ENCODE peak calls at places on chromosomes 2 and 18, in nine cellular contexts. J, A, O, T, H, U, Y, N and Q are unnamed samples. For H3K4me1, the result is how much of the 10 kb centered on the place peaks cover.

GRCh38 chr2:237968048-237968862 is 1.4 kb downstream of the UBE2F start:
- DNase-seq in U (peak), H (peak), J (peak), N (peak), Y (peak), O (no peak), A (no peak), T (no peak), Q (no peak)

GRCh38 chr18:5628512-5629255 is 84.9 kb upstream of the EPB41L3 start:
- DNase-seq in N (no peak), O (no peak), U (peak), H (no peak), A (no peak), T (peak), Y (no peak), J (peak), Q (no peak)

GRCh38 chr18:74166397-74166796 is 18.1 kb downstream of the TIMM21 start:
- DNase-seq in H (no peak), A (no peak), Y (no peak), U (no peak), N (no peak), T (no peak), J (no peak), O (no peak), Q (no peak)

GRCh38 chr2:227415538-227416424 is 28.0 kb upstream of the SCYGR1 start:
- DNase-seq in T (peak), N (peak), O (no peak), U (peak), Y (no peak), J (peak), H (no peak), A (no peak), Q (no peak)

GRCh38 chr2:23691106-23691470 is 235.8 kb downstream of the ATAD2B start:
- DNase-seq in J (no peak), O (no peak), T (no peak), A (no peak), U (no peak), H (no peak), Y (no peak), N (no peak), Q (no peak)

GRCh38 chr2:162840598-162841246 is 2.2 kb upstream of the KCNH7 start:
- DNase-seq in O (peak), T (no peak), H (no peak), N (peak), A (peak), U (peak), J (peak), Y (peak), Q (peak)

GRCh38 chr2:219448776-219449476 is 14.3 kb downstream of the SPEG start:
- DNase-seq in N (no peak), H (no peak), T (no peak), O (no peak), J (no peak), A (no peak), Y (no peak), U (no peak), Q (no peak)

GRCh38 chr2:26745609-26746327 is 18.3 kb upstream of the SLC35F6 start:
- DNase-seq in O (peak), H (peak), J (peak), T (peak), N (peak), A (peak), Y (peak), U (peak), Q (peak)

GRCh38 chr2:217993055-217993645 is 9.6 kb downstream of the TNS1 start:
- DNase-seq in O (no peak), N (no peak), H (no peak), U (peak), A (no peak), J (peak), T (no peak), Y (no peak), Q (no peak)

GRCh38 chr18:46333371-46334199 is 229.4 kb downstream of the HAUS1 start:
- DNase-seq in N (no peak), A (no peak), H (no peak), Y (no peak), O (no peak), U (peak), J (peak), T (no peak), Q (no peak)

GRCh38 chr2:165815742-165816141 is 21.7 kb upstream of the GALNT3 start:
- DNase-seq in U (no peak), T (no peak), J (no peak), N (peak), O (no peak), H (no peak), A (no peak), Y (no peak), Q (no peak)

GRCh38 chr18:47881752-47882455 is 48.6 kb downstream of the SMAD2 start:
- DNase-seq in A (no peak), O (no peak), T (no peak), Y (no peak), N (no peak), H (no peak), U (peak), J (peak), Q (no peak)

GRCh38 chr2:72991439-72991725 is 74.1 kb downstream of the EMX1 start:
- DNase-seq in A (no peak), O (no peak), T (no peak), J (no peak), N (no peak), U (no peak), Y (no peak), H (no peak), Q (no peak)

GRCh38 chr18:8828798-8829197 is 123.4 kb downstream of the MTCL1 start:
- DNase-seq in A (no peak), T (peak), N (no peak), H (no peak), Y (no peak), J (no peak), O (no peak), U (no peak), Q (no peak)

GRCh38 chr2:63053889-63054725 is 3.5 kb downstream of the OTX1 start:
- DNase-seq in Y (no peak), H (no peak), U (peak), O (no peak), J (no peak), T (no peak), N (no peak), A (no peak), Q (no peak)

GRCh38 chr2:233408366-233409285 is 54.3 kb downstream of the DGKD start:
- DNase-seq in O (no peak), T (no peak), N (no peak), A (no peak), U (no peak), Y (no peak), J (no peak), H (no peak), Q (no peak)

GRCh38 chr2:214679736-214680135 is 129.7 kb downstream of the BARD1 start:
- DNase-seq in U (no peak), J (no peak), H (no peak), O (no peak), N (no peak), T (no peak), Y (no peak), A (no peak), Q (no peak)

GRCh38 chr18:77098033-77098432 is 34.5 kb downstream of the MBP start:
- DNase-seq in J (peak), N (peak), U (no peak), O (no peak), Y (no peak), H (no peak), A (no peak), T (no peak), Q (no peak)

GRCh38 chr2:179263460-179264237 is 983 bp downstream of the SESTD1 start:
- DNase-seq in T (peak), J (peak), A (peak), H (peak), N (no peak), Y (peak), U (peak), O (peak), Q (no peak)

GRCh38 chr18:22432672-22433137 is 15.0 kb upstream of the CTAGE1 start:
- DNase-seq in N (no peak), O (no peak), Y (peak), A (no peak), H (peak), J (peak), U (peak), T (no peak), Q (no peak)

GRCh38 chr18:79714531-79715240 is 35.1 kb downstream of the CTDP1 start:
- DNase-seq in H (no peak), T (peak), U (no peak), J (no peak), A (no peak), O (no peak), Y (no peak), N (no peak), Q (no peak)

GRCh38 chr2:174683392-174683759 is 80.9 kb downstream of the CHRNA1 start:
- DNase-seq in U (peak), A (no peak), J (peak), T (no peak), N (peak), H (no peak), O (no peak), Y (no peak), Q (no peak)

GRCh38 chr2:98559581-98559980 is 48.7 kb downstream of the COA5 start:
- DNase-seq in J (peak), A (no peak), Y (no peak), N (no peak), T (no peak), H (no peak), O (no peak), U (peak), Q (no peak)

GRCh38 chr2:15866563-15867193 is 73.7 kb upstream of the MYCN start:
- DNase-seq in J (no peak), Y (no peak), H (no peak), O (no peak), T (no peak), U (no peak), N (no peak), A (no peak), Q (no peak)

GRCh38 chr18:37494406-37494805 is 71.2 kb downstream of the CELF4 start:
- DNase-seq in N (no peak), J (no peak), A (no peak), O (no peak), Y (no peak), T (no peak), U (no peak), H (no peak), Q (no peak)

GRCh38 chr18:51765712-51766360 is 568.4 kb upstream of the MEX3C start:
- DNase-seq in O (no peak), Y (no peak), T (no peak), U (no peak), H (no peak), J (no peak), A (no peak), N (no peak), Q (no peak)

GRCh38 chr2:191218292-191218898 is 26.8 kb upstream of the MYO1B start:
- DNase-seq in O (peak), N (peak), A (no peak), J (peak), T (no peak), U (peak), H (peak), Y (peak), Q (peak)

GRCh38 chr18:29378739-29379138 is 1201.8 kb upstream of the CDH2 start:
- DNase-seq in Y (no peak), U (no peak), O (no peak), T (no peak), A (no peak), H (no peak), N (no peak), J (no peak), Q (no peak)

GRCh38 chr18:23906658-23907057 is 107.9 kb upstream of the TTC39C start:
- DNase-seq in Y (no peak), N (no peak), H (no peak), U (no peak), A (no peak), J (no peak), O (no peak), T (no peak), Q (no peak)

DNA sequence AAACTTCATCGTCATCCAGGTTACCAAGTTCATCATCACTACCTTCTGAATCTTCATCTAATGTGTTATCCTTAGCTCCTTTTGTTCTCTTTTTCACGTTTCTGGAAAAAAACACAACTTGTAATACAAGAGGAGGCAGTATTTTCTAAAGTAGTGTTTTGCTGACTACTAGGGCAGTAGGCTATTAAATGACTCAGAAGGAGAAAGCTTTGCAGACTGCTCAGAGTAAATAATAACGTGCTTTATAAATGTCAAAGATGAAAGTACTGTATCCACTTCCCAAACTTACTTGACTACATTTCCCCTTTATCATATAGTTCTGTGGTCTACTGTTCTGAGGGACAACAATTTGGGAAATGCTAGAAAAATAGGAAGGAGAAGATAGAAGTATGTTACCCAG is 15.6 kb downstream of the CEBPZOS start:
- DNase-seq in O (no peak), Y (no peak), J (no peak), H (no peak), T (no peak), U (no peak), N (no peak), A (no peak), Q (no peak)
- H3K4me3 ChIP-seq in O (no peak), Y (no peak), J (no peak), H (no peak), T (no peak), U (no peak), N (no peak), A (no peak), Q (no peak)

DNA sequence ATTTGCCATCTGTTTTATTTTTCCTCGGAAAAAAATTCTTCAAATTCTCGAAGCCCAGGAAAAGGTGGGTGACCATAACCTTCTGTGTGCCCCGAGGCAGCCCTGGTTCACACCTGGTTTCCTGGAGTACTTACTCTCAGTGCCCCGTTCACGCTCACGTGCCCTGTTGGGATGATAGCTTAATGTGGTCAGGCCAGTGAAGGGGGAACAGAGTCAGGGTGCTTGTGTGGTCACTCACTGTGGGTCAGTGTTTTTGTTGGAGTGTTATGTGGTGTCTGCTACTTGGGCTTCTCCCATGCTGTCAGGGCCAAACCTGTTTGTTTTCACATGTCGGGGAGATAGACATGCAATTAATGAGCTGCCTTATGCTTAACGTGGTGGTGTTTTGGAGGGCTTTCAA is 78.1 kb downstream of the MAP4K4 start:
- DNase-seq in A (no peak), Y (no peak), U (no peak), N (peak), J (no peak), H (no peak), T (no peak), O (no peak), Q (no peak)
- H3K4me1 ChIP-seq in A (under half), Y (under half), U (under half), N (under half), J (under half), H (under half), T (half or more), O (under half), Q (under half)

GRCh38 chr2:64637931-64638330 is 15.8 kb downstream of the SERTAD2 start:
- DNase-seq in O (no peak), H (no peak), A (no peak), U (peak), T (no peak), Y (peak), N (no peak), J (no peak), Q (no peak)
- H3K4me3 ChIP-seq in O (no peak), H (no peak), A (no peak), U (no peak), T (no peak), Y (no peak), N (no peak), J (no peak), Q (no peak)

GRCh38 chr2:127122351-127123027 is 15.5 kb upstream of the BIN1 start:
- DNase-seq in J (no peak), O (no peak), Y (peak), N (no peak), U (no peak), T (no peak), H (no peak), A (no peak), Q (no peak)

GRCh38 chr2:127121776-127122176 is 14.8 kb upstream of the BIN1 start:
- DNase-seq in U (no peak), N (no peak), Y (peak), J (no peak), O (no peak), A (no peak), H (no peak), T (no peak), Q (no peak)

GRCh38 chr2:127124426-127124825 is 17.5 kb upstream of the BIN1 start:
- DNase-seq in J (no peak), T (no peak), H (no peak), Y (no peak), U (no peak), O (no peak), A (no peak), N (no peak), Q (no peak)

GRCh38 chr2:127128508-127128907 is 21.6 kb upstream of the BIN1 start:
- DNase-seq in J (no peak), O (no peak), H (peak), A (no peak), N (peak), Y (no peak), T (peak), U (no peak), Q (peak)

GRCh38 chr2:127125821-127126220 is 18.9 kb upstream of the BIN1 start:
- DNase-seq in T (no peak), U (no peak), Y (no peak), H (no peak), J (no peak), O (no peak), A (no peak), N (peak), Q (no peak)
- H3K4me1 ChIP-seq in T (under half), U (under half), Y (under half), H (under half), J (under half), O (under half), A (under half), N (under half), Q (under half)

DNA sequence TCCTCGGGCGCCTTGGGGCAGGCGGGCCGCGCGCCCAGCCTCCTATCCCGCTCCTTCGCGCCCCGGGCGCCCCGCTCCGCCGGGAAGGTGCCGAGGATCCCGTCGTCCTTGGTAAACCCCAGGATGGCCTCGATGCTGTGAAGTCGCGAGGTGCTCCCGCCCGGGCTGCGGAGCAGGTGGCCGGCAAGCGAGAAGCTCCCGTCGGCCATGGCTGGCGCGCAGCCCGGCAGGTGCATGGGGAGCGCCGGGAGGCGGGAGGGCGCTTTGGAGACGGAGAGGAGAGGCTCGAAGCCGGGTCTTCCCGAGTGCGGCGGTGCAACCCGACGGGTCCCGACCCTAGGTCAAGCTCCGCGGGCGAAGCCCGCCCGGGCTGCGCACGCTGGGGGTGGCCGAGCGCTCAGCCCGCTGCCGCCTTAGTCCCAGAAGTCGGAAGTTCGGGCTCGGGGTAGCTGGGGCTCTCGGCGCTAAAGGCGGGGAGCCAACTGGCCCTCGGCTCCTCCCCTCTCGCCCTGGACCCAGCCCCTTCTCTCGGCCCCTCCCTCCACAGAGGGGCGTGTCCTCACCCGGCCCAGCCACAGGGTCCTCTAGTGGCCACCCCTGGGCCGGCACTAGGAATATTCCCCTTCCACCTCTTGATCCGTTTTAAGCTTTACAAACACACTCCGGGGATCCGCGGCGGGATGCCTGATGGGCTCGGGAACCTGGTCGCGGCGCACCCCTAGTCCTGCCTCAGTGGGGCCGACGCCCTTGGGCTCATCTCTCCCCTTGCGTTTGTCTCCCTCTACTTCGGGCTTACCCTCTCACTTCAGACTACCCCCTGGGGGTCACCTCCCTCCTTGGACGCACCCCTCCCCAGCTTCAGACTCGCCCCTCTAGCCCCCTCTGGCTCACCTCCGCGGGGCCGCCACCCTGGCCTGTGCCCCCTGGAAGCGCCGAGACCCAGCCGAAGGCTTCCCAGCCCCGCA is at the start of gene RAX:
- DNase-seq in O (no peak), H (no peak), N (no peak), J (peak), Y (peak), A (no peak), U (peak), T (no peak), Q (no peak)
- H3K4me3 ChIP-seq in O (no peak), H (no peak), N (no peak), J (peak), Y (no peak), A (peak), U (peak), T (peak), Q (peak)

GRCh38 chr2:102048465-102048864 is 56.7 kb downstream of the IL1R2 start:
- DNase-seq in J (no peak), O (no peak), N (no peak), U (peak), A (no peak), H (no peak), Y (no peak), T (no peak), Q (no peak)
- H3K4me1 ChIP-seq in J (under half), O (under half), N (under half), U (under half), A (under half), H (under half), Y (under half), T (half or more), Q (under half)

DNA sequence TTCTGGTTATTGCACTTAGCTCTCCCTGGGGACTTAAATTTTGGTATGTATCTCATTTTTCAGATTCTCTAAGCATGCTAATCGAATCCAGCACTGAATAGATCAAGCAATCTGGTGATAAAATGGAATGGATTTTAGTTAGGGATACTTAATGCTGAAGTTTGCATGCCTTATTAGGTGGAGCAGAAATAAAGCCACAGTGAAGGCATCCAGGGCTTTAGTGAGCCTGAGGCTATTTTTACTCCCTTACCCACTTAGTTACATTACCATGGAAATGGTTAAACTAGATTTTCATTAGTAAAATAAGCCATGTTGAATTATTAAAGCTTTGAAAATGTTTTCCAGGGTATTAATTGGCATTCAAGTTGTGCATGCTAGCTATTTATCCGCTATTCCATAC is 1.5 kb downstream of the NYAP2 start:
- DNase-seq in U (no peak), H (no peak), A (no peak), O (no peak), N (no peak), Y (no peak), T (no peak), J (no peak), Q (no peak)
- H3K4me3 ChIP-seq in U (no peak), H (no peak), A (no peak), O (no peak), N (no peak), Y (no peak), T (no peak), J (no peak), Q (no peak)